ENCODE peak calls at places on chromosomes 4 and X, in six cellular contexts. E is CD4-positive, CD25-positive, alpha-beta regulatory T cell; K is lower lobe of right lung; P is choroid plexus epithelial cell; R is BJ; D is neural progenitor cell. V is an unnamed sample.

GRCh38 chr4:95510877-95511276 is 37.9 kb downstream of the UNC5C start:
- DNase-seq in E (no peak), K (no peak), D (no peak), P (no peak), R (no peak), V (no peak)

GRCh38 chrX:46710425-46710824 is 48.5 kb downstream of the SLC9A7 start:
- DNase-seq in E (no peak), P (peak; percentile 51), R (no peak), D (no peak), K (no peak), V (no peak)

GRCh38 chr4:16875487-16875886 is 23.0 kb downstream of the LDB2 start:
- DNase-seq in P (peak; percentile 94), R (peak; percentile 58), K (no peak), E (no peak), D (no peak), V (peak; percentile 86)

GRCh38 chrX:40055495-40055894 is 42.3 kb downstream of the BCOR start:
- DNase-seq in R (no peak), K (no peak), E (no peak), D (no peak), P (no peak), V (no peak)

GRCh38 chr4:7967501-7968261 is 28.0 kb upstream of the AFAP1 start:
- DNase-seq in D (no peak), E (no peak), K (no peak), R (no peak), P (peak; percentile 34), V (no peak)

GRCh38 chr4:123555500-123556273 is 159.1 kb downstream of the SPRY1 start:
- DNase-seq in R (peak; percentile 38), D (no peak), K (peak; percentile 88), E (no peak), P (peak; percentile 99), V (peak; percentile 65)

GRCh38 chr4:5710962-5711478 is at the start of gene EVC:
- DNase-seq in P (peak; percentile 82), R (no peak), E (no peak), K (peak; percentile 81), D (peak; percentile 85), V (peak; percentile 89)

GRCh38 chr4:10457255-10457801 is at the start of gene ZNF518B:
- DNase-seq in K (peak; percentile 81), D (peak; percentile 87), P (peak; percentile 64), R (no peak), E (peak; percentile 86), V (no peak)

GRCh38 chr4:108165601-108166000 is 3.1 kb downstream of the LEF1 start:
- DNase-seq in R (no peak), K (no peak), D (no peak), P (no peak), E (peak; percentile 68), V (no peak)

GRCh38 chrX:114162068-114162735 is 421.7 kb upstream of the HTR2C start:
- DNase-seq in R (no peak), E (no peak), K (no peak), D (peak; percentile 60), P (no peak), V (no peak)

GRCh38 chr4:185566972-185567749 is 31.9 kb upstream of the PDLIM3 start:
- DNase-seq in P (peak; percentile 89), R (peak; percentile 25), E (no peak), D (no peak), K (no peak), V (peak; percentile 32)

GRCh38 chr4:113823291-113823659 is 61.7 kb upstream of the CAMK2D start:
- DNase-seq in E (peak; percentile 9), R (no peak), P (peak; percentile 64), K (no peak), D (no peak), V (no peak)

GRCh38 chr4:141248029-141248428 is 27.3 kb downstream of the ZNF330 start:
- DNase-seq in E (no peak), R (no peak), D (no peak), P (peak; percentile 77), K (peak; percentile 74), V (no peak)

GRCh38 chr4:47120783-47121182 is 89.4 kb downstream of the GABRB1 start:
- DNase-seq in D (no peak), R (no peak), K (no peak), E (no peak), P (no peak), V (no peak)

GRCh38 chr4:107801766-107802211 is 22.9 kb upstream of the SGMS2 start:
- DNase-seq in P (no peak), E (no peak), D (no peak), R (no peak), K (no peak), V (peak; percentile 45)

GRCh38 chrX:68833855-68834331 is 5.1 kb downstream of the EFNB1 start:
- DNase-seq in R (no peak), K (no peak), E (no peak), D (no peak), P (no peak), V (no peak)

GRCh38 chrX:39691724-39692123 is 406.0 kb downstream of the BCOR start:
- DNase-seq in D (no peak), P (no peak), E (no peak), K (no peak), R (no peak), V (no peak)

GRCh38 chr4:176875441-176875930 is 82.8 kb upstream of the VEGFC start:
- DNase-seq in R (peak; percentile 9), K (no peak), P (no peak), D (peak; percentile 33), E (no peak), V (no peak)

GRCh38 chr4:134756456-134756855 is 554.9 kb upstream of the PABPC4L start:
- DNase-seq in E (no peak), D (no peak), R (no peak), P (no peak), K (no peak), V (no peak)

GRCh38 chr4:22678851-22679517 is 13.8 kb upstream of the GBA3 start:
- DNase-seq in E (no peak), R (no peak), K (no peak), P (no peak), D (no peak), V (no peak)

GRCh38 chr4:7650606-7651400 is 216.1 kb upstream of the PSAPL1 start:
- DNase-seq in K (peak; percentile 44), E (peak; percentile 5), D (peak; percentile 86), P (peak; percentile 39), R (no peak), V (no peak)

GRCh38 chr4:80731436-80731835 is 299.1 kb upstream of the BMP3 start:
- DNase-seq in E (no peak), K (no peak), D (peak; percentile 26), P (no peak), R (no peak), V (no peak)

GRCh38 chrX:155070975-155071693 is at the start of the genes BRCC3, CMC4 and MTCP1:
- DNase-seq in K (peak; percentile 87), D (peak; percentile 92), E (peak; percentile 84), R (no peak), P (peak; percentile 83), V (peak; percentile 84)

DNA sequence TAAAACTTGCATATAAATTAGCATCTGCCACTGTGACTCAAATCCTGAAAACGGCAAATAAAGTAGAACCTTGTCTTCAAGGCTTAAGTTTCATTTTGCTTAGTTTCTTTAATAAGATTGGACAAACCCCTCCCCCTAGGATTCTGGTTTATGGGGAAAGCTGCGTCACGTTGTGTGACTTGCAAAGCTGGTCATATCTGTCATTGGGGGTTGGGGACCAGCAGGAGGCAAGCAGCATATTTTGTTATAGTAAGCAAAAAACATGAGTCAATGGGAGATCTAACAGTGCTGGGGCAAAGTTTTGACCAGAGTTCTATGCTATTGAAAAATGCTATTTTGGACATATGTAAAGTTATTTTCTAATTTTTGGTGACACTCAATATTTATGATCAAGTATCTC is 407.3 kb downstream of the PCDH18 start:
- DNase-seq in D (no peak), K (no peak), E (no peak), P (peak; percentile 10), R (peak; percentile 23), V (peak; percentile 74)
- H3K4me3 ChIP-seq in D (no peak overlapping the region), K (peak overlapping the region; percentile 27), E (no peak overlapping the region), P (peak overlapping the region; percentile 34), R (peak overlapping the region; percentile 49), V (peak overlapping the region; percentile 48)

GRCh38 chr4:145528601-145529000 is 46.9 kb downstream of the SMAD1 start:
- DNase-seq in E (no peak), P (no peak), D (no peak), R (no peak), K (no peak), V (no peak)

GRCh38 chr4:145531193-145531592 is 49.5 kb downstream of the SMAD1 start:
- DNase-seq in P (no peak), D (no peak), K (no peak), R (no peak), E (no peak), V (no peak)

GRCh38 chr4:145531791-145532190 is 50.1 kb downstream of the SMAD1 start:
- DNase-seq in D (no peak), R (no peak), K (no peak), E (no peak), P (no peak), V (no peak)

GRCh38 chr4:145530662-145531061 is 49.0 kb downstream of the SMAD1 start:
- DNase-seq in K (no peak), R (no peak), E (no peak), D (no peak), P (no peak), V (no peak)

GRCh38 chr4:145530189-145530588 is 48.5 kb downstream of the SMAD1 start:
- DNase-seq in K (no peak), R (no peak), P (no peak), E (no peak), D (no peak), V (no peak)
- H3K4me3 ChIP-seq in K (no peak overlapping the region), R (no peak overlapping the region), P (no peak overlapping the region), E (no peak overlapping the region), D (no peak overlapping the region), V (no peak overlapping the region)

GRCh38 chrX:131762802-131763234 is 218.9 kb downstream of the OR13H1 start:
- DNase-seq in P (no peak), K (no peak), E (peak; percentile 75), D (no peak), R (no peak), V (peak; percentile 79)

GRCh38 chrX:131764224-131764623 is 220.3 kb downstream of the OR13H1 start:
- DNase-seq in D (no peak), K (no peak), R (no peak), E (peak; percentile 31), P (no peak), V (no peak)

GRCh38 chrX:131763674-131764073 is 219.8 kb downstream of the OR13H1 start:
- DNase-seq in P (no peak), R (no peak), K (no peak), E (peak; percentile 93), D (no peak), V (peak; percentile 29)
- H3K4me3 ChIP-seq in P (no peak overlapping the region), R (no peak overlapping the region), K (no peak overlapping the region), E (peak overlapping the region; percentile 59), D (no peak overlapping the region), V (no peak overlapping the region)

GRCh38 chr4:55154290-55154880 is 29.0 kb upstream of the KDR start:
- DNase-seq in R (no peak), K (no peak), D (no peak), E (no peak), P (no peak), V (no peak)

GRCh38 chr4:55159851-55160250 is 34.5 kb upstream of the KDR start:
- DNase-seq in R (no peak), P (peak; percentile 34), D (no peak), K (no peak), E (no peak), V (no peak)

GRCh38 chr4:55158957-55159356 is 33.6 kb upstream of the KDR start:
- DNase-seq in D (no peak), E (no peak), P (no peak), K (no peak), R (no peak), V (no peak)

GRCh38 chr4:55154933-55155332 is 29.5 kb upstream of the KDR start:
- DNase-seq in E (no peak), P (no peak), K (no peak), R (no peak), D (no peak), V (no peak)

GRCh38 chr4:55157559-55158277 is 32.3 kb upstream of the KDR start:
- DNase-seq in D (no peak), K (no peak), E (no peak), R (no peak), P (no peak), V (no peak)
- H3K4me3 ChIP-seq in D (no peak overlapping the region), K (peak overlapping the region; percentile 33), E (no peak overlapping the region), R (no peak overlapping the region), P (peak overlapping the region; percentile 58), V (no peak overlapping the region)